ENCODE peak calls at places on chromosomes 7 and 10, in four cellular contexts. T is K562, L is A549, X is GM12878. P is an unnamed sample.

GRCh38 chr10:686155-686931 is 3.1 kb downstream of the DIP2C start:
- DNase-seq in X (no peak), L (no peak), T (no peak), P (no peak)

GRCh38 chr10:48599830-48600134 is 5.1 kb downstream of the ARHGAP22 start:
- DNase-seq in L (no peak), T (no peak), X (no peak), P (no peak)

GRCh38 chr7:47204709-47205108 is 377.2 kb downstream of the TNS3 start:
- DNase-seq in L (no peak), T (no peak), X (no peak), P (no peak)

GRCh38 chr10:24513155-24513554 is 210.5 kb downstream of the ARHGAP21 start:
- DNase-seq in X (no peak), T (no peak), L (peak), P (peak)

GRCh38 chr7:115005942-115006341 is 84.0 kb downstream of the MDFIC start:
- DNase-seq in X (no peak), T (no peak), L (peak), P (no peak)

GRCh38 chr7:94289071-94289470 is 105.6 kb upstream of the COL1A2 start:
- DNase-seq in L (peak), X (no peak), T (no peak), P (peak)

GRCh38 chr10:4650572-4650971 is 175.4 kb upstream of the AKR1E2 start:
- DNase-seq in L (no peak), X (no peak), T (no peak), P (peak)

GRCh38 chr7:140591178-140591902 is 49.3 kb downstream of the DENND2A start:
- DNase-seq in L (no peak), X (no peak), T (no peak), P (peak)

GRCh38 chr10:14543048-14543903 is 212.6 kb upstream of the FRMD4A start:
- DNase-seq in X (no peak), L (no peak), T (no peak), P (no peak)

GRCh38 chr10:122152544-122152943 is 118.6 kb upstream of the BTBD16 start:
- DNase-seq in X (no peak), T (no peak), L (no peak), P (peak)

GRCh38 chr7:95718556-95719410 is 53.6 kb upstream of the DYNC1I1 start:
- DNase-seq in L (peak), T (no peak), X (no peak), P (peak)

GRCh38 chr10:126501828-126502227 is 113.6 kb upstream of the ADAM12 start:
- DNase-seq in T (no peak), X (no peak), L (no peak), P (no peak)

GRCh38 chr7:135770139-135770710 is 21.6 kb upstream of the FAM180A start:
- DNase-seq in X (no peak), T (no peak), L (no peak), P (peak)

GRCh38 chr10:83248232-83248631 is 891.1 kb upstream of the GHITM start:
- DNase-seq in L (no peak), X (no peak), T (no peak), P (no peak)

GRCh38 chr7:155296788-155297516 is 726 bp upstream of the INSIG1 start:
- DNase-seq in T (peak), L (peak), X (no peak), P (peak)

DNA sequence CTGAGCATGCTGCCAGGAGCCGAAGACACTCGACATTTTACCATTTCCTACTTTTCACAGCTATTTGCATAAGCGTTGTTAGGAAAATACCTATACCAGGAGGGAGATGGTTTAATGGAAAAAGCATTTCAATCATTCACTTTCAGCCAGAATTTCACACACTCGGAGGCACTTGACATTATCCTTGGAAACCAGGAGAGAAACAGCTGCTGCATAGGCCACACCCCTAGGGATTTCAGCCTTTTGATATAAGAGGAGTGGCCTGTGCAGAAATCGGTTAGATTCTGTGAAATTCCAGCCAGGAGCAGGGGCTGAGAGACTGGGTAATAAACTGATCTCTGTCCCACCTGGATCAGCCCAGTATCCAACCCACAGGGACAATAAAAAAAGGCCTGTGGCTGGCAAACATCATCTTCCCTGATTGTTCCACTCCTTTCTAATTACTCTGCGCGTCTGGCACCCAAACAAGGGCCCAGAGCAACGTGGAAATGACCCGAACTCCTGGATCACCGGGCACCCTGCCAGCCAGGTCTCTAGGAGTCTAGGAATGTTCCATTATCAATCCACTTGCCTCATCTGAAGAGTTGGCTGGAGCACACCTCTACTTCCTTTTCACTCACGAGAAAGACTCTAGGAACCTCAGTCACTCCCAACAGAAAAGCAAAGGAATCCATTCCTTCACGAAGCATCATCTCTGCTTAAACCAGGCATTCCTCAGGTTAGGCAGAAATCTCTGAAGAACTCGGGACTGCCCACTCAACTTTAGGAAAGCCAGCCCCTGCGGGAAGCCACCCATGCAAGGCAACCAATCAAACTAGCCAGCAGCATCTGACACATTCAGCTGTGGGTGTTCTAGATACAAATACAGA is 37.9 kb downstream of the ATXN7L1 start:
- DNase-seq in T (no peak), L (peak), X (no peak), P (peak)
- TF ChIP-seq ELK1 in T (no peak), L (no peak), X (no peak), P (no peak)

DNA sequence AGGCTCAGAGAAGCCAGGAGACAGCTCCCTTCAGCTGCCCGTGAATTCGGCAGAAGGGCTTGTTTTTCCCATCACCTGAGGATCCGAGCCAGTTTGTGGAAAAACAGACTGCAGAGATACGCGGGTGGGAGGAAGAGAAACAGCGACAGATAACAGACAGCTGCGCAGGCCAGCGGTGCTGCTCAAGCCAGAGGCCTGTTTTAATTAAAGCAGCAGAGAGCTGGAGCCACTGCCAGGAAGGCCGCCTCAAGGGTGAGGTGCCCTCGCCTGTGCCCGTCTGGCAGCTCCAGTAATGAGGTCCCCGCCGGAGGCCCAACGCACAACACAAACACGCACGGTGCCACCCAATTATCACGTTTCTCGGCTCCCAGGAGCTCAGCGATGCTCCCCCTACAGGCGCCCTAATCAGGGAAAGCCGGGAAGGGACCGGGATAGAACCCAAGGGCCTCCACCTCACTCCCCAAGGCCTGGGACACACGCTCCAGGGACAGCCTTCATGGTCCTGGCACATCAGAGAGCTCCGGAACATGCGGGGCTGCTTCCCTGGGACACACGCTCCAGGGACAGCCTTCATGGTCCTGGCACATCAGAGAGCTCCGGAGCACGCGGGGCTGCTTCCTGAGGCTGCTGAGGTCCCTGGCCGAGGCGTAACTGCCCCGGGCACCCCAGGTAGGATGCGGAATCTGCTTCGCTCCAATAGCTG is 60.6 kb upstream of the DNAAF5 start:
- DNase-seq in T (no peak), X (no peak), L (no peak), P (no peak)
- TF ChIP-seq ELK1 in T (no peak), X (no peak), L (no peak), P (no peak)

GRCh38 chr7:132932321-132933075 is 149.4 kb downstream of the CHCHD3 start:
- DNase-seq in T (no peak), X (no peak), L (no peak), P (peak)
- TF ChIP-seq ELK1 in T (no peak), X (no peak), L (no peak), P (no peak)

DNA sequence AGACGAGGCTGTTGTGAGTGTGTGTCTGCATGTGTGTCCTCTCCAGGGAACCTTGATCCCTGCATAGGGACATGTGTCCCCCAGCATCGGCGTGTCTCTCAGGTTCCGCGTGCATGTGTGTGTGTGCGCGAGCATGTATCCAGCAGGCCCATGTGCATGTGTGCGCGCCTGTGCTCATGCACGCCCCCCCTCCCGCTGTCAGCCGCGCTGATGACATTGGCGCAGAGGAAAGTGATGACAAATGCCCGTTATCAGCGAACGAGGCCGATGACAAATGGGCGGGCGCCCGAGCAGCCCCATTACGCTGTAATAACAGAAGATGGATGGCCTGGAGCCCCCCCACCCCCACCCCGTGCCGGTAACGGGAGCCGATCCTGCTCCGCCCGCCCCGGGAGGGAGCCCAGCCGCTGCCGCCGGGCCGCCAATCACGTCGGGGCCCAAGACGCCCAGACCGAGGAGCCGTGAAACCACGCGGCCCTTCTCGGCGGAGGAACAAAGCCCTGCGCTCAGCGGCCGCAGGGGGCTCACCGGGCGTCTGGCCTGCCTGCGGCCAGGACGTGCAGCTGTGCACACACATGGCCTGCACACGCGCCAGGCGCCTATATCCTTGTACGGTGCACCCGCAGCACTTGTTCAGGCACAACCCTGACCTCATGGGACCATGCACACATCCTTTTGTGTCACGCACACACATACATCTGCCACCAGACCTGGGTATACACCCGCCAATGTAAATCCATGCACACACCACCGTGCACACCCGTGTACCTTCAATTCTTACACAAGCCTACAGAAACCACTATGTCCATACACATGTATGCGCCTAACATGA is 21.5 kb downstream of the POLL start:
- DNase-seq in X (no peak), L (no peak), T (peak), P (peak)
- TF ChIP-seq ELK1 in X (no peak), L (no peak), T (no peak), P (no peak)

GRCh38 chr7:30249986-30250774 is 34.2 kb upstream of the ZNRF2 start:
- DNase-seq in L (no peak), T (no peak), X (no peak), P (no peak)

GRCh38 chr7:30249316-30249715 is 35.1 kb upstream of the ZNRF2 start:
- DNase-seq in L (no peak), T (no peak), X (no peak), P (no peak)

GRCh38 chr7:30245913-30246312 is 38.5 kb upstream of the ZNRF2 start:
- DNase-seq in T (no peak), L (no peak), X (no peak), P (no peak)

GRCh38 chr7:30246392-30246791 is 38.0 kb upstream of the ZNRF2 start:
- DNase-seq in X (no peak), L (no peak), T (no peak), P (no peak)

DNA sequence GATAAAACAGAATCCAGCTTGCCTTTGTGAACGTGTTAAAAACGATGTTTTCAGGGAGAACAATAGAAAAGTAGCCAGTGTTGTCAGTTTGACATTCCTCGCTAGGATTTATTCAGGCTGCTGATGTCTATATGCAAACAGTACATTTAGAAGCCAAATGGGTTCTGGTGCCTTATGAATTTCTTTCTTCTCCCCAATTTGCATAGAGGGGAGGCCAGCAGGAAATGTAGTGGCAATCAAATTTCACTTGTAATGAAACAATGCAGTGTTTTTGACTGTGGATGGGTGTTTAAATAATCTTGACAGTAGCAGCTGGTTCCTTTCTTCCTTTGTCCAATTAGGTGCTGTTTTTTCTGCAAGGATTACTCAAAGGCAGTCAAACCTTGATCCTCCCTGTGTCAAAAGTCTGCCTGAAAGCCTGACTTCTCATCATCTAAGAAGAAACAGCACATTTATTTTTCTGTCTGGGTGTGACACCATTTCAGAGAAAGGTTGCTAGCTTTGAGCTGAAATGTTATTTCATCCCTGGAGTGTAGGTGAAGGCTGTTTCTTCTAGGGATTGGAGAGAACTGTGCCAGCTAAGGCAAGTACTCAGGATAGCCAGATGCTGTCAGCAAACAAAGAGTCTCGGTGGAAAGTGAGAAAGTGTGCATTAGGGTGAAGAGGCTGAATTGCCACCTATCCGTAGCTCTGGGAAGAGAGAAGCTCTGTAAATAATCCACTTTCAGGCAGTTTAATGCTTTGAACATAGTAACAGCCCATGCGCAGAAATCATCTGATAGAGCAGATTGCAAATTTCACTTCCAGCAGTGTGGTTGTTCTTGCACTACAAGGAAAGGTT is 36.6 kb upstream of the ZNRF2 start:
- DNase-seq in L (no peak), T (no peak), X (no peak), P (no peak)
- TF ChIP-seq ELK1 in L (no peak), T (no peak), X (no peak), P (no peak)

GRCh38 chr7:35729061-35729783 is 34.3 kb upstream of the HERPUD2 start:
- DNase-seq in L (no peak), T (no peak), X (peak), P (no peak)
- TF ChIP-seq ELK1 in L (no peak), T (no peak), X (no peak), P (no peak)

DNA sequence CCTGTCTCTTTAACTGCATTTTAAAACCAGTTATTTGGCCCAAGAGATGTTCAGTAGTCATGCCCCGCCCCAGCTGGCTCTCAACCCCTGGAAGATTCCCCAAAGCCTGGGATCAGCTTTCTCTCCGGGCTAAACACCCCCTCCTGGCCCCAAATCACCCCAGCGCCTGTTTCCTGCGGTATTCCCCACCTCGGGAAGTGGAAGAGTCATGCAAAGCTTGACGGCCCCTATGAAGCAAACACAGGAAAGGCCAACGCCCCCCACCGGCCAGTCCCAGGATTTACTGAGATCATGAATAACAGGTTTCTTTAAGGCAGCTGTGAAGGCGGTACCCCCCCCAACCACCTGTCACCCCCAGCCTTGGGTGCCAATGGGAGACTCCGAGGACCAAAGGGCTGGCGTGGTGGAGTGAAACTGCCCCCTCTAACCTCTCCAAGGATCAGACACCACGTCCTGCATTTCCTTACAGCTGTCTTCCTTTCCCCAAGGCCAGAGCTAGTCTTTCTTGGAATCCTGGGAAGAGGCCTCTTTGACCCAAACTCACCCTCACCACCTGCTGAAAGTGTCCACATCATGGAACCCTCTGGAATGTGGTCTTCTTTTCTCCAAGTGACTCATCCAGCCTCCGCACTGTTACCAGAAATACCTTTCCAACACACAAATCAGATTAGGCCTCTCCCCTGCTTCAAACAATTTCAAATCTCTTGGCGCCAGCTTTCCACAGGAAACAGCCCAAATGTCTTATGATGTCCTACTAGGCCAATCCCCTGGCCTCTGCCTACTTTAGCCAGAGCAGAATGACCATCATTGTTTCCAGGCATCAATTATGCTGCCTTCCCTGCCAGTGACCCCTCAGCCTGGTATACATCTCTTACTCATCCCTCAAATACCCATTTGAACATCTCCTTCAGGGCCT is 301.5 kb downstream of the ZEB1 start:
- DNase-seq in T (peak), X (no peak), L (peak), P (peak)
- TF ChIP-seq ELK1 in T (no peak), X (no peak), L (no peak), P (no peak)

GRCh38 chr7:133699390-133699789 is 427.8 kb upstream of the LRGUK start:
- DNase-seq in L (no peak), T (no peak), X (no peak), P (no peak)

GRCh38 chr7:133695976-133696531 is 431.1 kb upstream of the LRGUK start:
- DNase-seq in X (peak), L (no peak), T (no peak), P (no peak)

GRCh38 chr7:133702078-133702477 is 425.1 kb upstream of the LRGUK start:
- DNase-seq in L (no peak), X (no peak), T (no peak), P (no peak)

GRCh38 chr7:133697585-133697984 is 429.6 kb upstream of the LRGUK start:
- DNase-seq in T (no peak), L (no peak), X (no peak), P (peak)

DNA sequence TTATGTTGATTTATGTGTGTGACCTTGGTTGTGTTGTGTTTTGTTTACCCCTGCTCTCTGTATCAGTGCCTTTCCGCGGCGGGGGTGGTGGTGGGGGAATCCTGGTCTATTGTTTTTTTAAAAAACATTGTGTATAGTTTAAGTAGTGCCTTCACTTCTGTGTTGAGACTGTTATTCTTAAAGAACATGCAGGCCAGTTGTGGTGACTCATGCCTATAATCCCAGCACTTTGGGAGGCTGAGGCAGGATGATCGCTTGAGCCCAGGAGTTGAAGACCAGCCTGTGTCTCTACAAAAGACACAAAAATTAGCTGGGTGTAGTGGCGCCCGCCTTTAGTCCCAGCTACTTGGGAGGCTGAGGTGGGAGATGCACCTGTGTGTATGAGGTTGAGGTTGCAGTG is 429.0 kb upstream of the LRGUK start:
- DNase-seq in X (no peak), L (no peak), T (no peak), P (peak)
- TF ChIP-seq ELK1 in X (no peak), L (no peak), T (no peak), P (no peak)

DNA sequence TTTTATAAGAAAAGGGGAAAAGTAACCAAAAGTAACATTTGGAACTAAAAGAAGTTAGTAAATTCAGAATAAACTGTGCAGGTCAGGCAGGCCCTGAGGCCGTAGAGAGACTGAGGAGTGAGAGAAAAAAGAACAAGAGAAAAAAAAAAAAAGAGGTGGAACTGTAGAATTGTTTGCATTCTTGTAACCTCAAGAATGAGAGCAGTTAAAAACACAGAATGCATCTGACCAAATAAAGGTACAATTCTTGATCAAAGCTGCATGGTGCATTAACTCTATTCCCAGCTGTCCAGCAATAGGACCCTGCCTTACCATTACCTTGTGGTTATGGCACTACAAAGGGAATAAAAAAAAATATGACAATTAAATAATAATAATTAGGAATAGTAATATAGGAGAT is 170.1 kb upstream of the SEMA3A start:
- DNase-seq in T (no peak), L (no peak), X (no peak), P (peak)
- TF ChIP-seq ELK1 in T (no peak), L (no peak), X (no peak), P (no peak)

P was measured in IMR-90.